ENCODE peak calls at places on chromosomes 7 and 10, in five cellular contexts. X, R, P, V and B are unnamed samples.

GRCh38 chr10:129233351-129234148 is 233.5 kb upstream of the MGMT start:
- DNase-seq in V (no peak), X (no peak), R (no peak), P (no peak), B (no peak)

GRCh38 chr7:4745971-4746919 is 29.2 kb upstream of the AP5Z1 start:
- DNase-seq in P (no peak), V (no peak), X (peak), R (no peak), B (no peak)

GRCh38 chr7:84083846-84084245 is 110.7 kb downstream of the SEMA3A start:
- DNase-seq in V (no peak), X (no peak), R (no peak), P (no peak), B (no peak)

GRCh38 chr10:75841266-75841665 is 409.8 kb downstream of the LRMDA start:
- DNase-seq in X (no peak), P (no peak), V (no peak), R (no peak), B (no peak)

GRCh38 chr10:124611738-124612137 is 132.4 kb downstream of the FAM53B start:
- DNase-seq in X (no peak), P (no peak), V (no peak), R (no peak), B (no peak)

GRCh38 chr7:24827589-24827988 is 70.3 kb upstream of the GSDME start:
- DNase-seq in X (no peak), P (no peak), R (no peak), V (no peak), B (no peak)

GRCh38 chr7:105978035-105978434 is 15.0 kb downstream of the CDHR3 start:
- DNase-seq in X (no peak), P (no peak), V (no peak), R (no peak), B (no peak)

GRCh38 chr7:157337316-157338149 is 729 bp downstream of the DNAJB6 start:
- DNase-seq in P (no peak), V (peak), R (peak), X (peak), B (no peak)

GRCh38 chr7:11714205-11714604 is 117.8 kb downstream of the THSD7A start:
- DNase-seq in R (no peak), V (no peak), P (no peak), X (no peak), B (no peak)

GRCh38 chr7:136134503-136134902 is 157.3 kb upstream of the MTPN start:
- DNase-seq in R (no peak), P (no peak), V (peak), X (no peak), B (peak)

GRCh38 chr7:43114451-43114765 is 2.0 kb downstream of the HECW1 start:
- DNase-seq in P (no peak), R (no peak), X (no peak), V (no peak), B (no peak)

GRCh38 chr10:77291596-77292505 is 345.8 kb downstream of the KCNMA1 start:
- DNase-seq in X (no peak), R (no peak), P (no peak), V (no peak), B (no peak)

GRCh38 chr7:45036317-45036716 is 36.3 kb downstream of the CCM2 start:
- DNase-seq in V (no peak), R (no peak), X (no peak), P (no peak), B (no peak)

GRCh38 chr10:86253171-86254072 is 113.2 kb downstream of the GRID1 start:
- DNase-seq in R (no peak), X (peak), P (no peak), V (no peak), B (peak)

GRCh38 chr7:140640727-140641531 is at the start of gene DENND2A:
- DNase-seq in P (peak), V (peak), R (no peak), X (no peak), B (peak)

GRCh38 chr7:241513-241912 is 48.5 kb upstream of the FOXL3 start:
- DNase-seq in P (no peak), R (no peak), X (no peak), V (no peak), B (no peak)

GRCh38 chr10:70321897-70322890 is 38.4 kb upstream of the NPFFR1 start:
- DNase-seq in R (no peak), X (no peak), P (no peak), V (no peak), B (no peak)

GRCh38 chr7:158828343-158829020 is 827 bp downstream of the ESYT2 start:
- DNase-seq in X (no peak), V (peak), R (no peak), P (no peak), B (peak)

GRCh38 chr10:129621694-129622093 is 154.7 kb downstream of the MGMT start:
- DNase-seq in R (no peak), X (no peak), V (no peak), P (no peak), B (no peak)

GRCh38 chr7:142795339-142795863 is 24.6 kb downstream of the PRSS2 start:
- DNase-seq in R (no peak), V (no peak), X (peak), P (no peak), B (no peak)

GRCh38 chr10:61452655-61453641 is at the start of gene TMEM26:
- DNase-seq in R (no peak), V (no peak), P (no peak), X (no peak), B (peak)

GRCh38 chr7:105996860-105997737 is 34.0 kb downstream of the CDHR3 start:
- DNase-seq in R (no peak), P (no peak), V (peak), X (no peak), B (no peak)

GRCh38 chr7:5424689-5425506 is 1.3 kb upstream of the TNRC18 start:
- DNase-seq in X (peak), P (no peak), V (peak), R (no peak), B (no peak)

GRCh38 chr7:82605247-82605864 is 161.8 kb upstream of the CACNA2D1 start:
- DNase-seq in X (peak), P (peak), R (no peak), V (peak), B (peak)

GRCh38 chr7:149422914-149423285 is 38.0 kb downstream of the ZNF777 start:
- DNase-seq in V (no peak), X (no peak), P (no peak), R (no peak), B (no peak)

GRCh38 chr10:29590598-29591415 is 44.0 kb downstream of the SVIL start:
- DNase-seq in V (peak), X (peak), P (no peak), R (no peak), B (peak)

GRCh38 chr7:3504384-3504783 is 203.3 kb downstream of the SDK1 start:
- DNase-seq in V (no peak), P (no peak), R (no peak), X (no peak), B (no peak)

GRCh38 chr10:99630439-99630838 is 10.2 kb upstream of the SLC25A28 start:
- DNase-seq in P (no peak), X (peak), R (no peak), V (peak), B (peak)

GRCh38 chr10:75773139-75773801 is 341.8 kb downstream of the LRMDA start:
- DNase-seq in V (no peak), R (no peak), P (no peak), X (no peak), B (no peak)

GRCh38 chr7:46844486-46844885 is 737.4 kb downstream of the TNS3 start:
- DNase-seq in R (no peak), X (no peak), P (no peak), V (no peak), B (no peak)

GRCh38 chr7:142539901-142540300 is 209.4 kb upstream of the PRSS1 start:
- DNase-seq in V (no peak), R (no peak), P (no peak), X (no peak), B (no peak)

GRCh38 chr7:156423876-156424275 is 216.7 kb upstream of the RNF32 start:
- DNase-seq in R (no peak), P (no peak), X (peak), V (no peak), B (no peak)

GRCh38 chr7:156031679-156032478 is 219.6 kb upstream of the SHH start:
- DNase-seq in P (no peak), V (no peak), X (no peak), R (no peak), B (no peak)